ENCODE peak calls at places on chromosomes 2 and 18, in eight cellular contexts. F, G, O, M, Z, E, X and N are unnamed samples.

GRCh38 chr18:9020221-9020620 is 82.3 kb upstream of the NDUFV2 start:
- DNase-seq in M (no peak), G (no peak), O (no peak), Z (no peak), E (no peak), X (no peak), F (no peak), N (no peak)

GRCh38 chr18:9683418-9684396 is 24.4 kb upstream of the RAB31 start:
- DNase-seq in E (no peak), F (no peak), Z (no peak), O (peak), M (no peak), X (no peak), G (no peak), N (no peak)

GRCh38 chr2:219119422-219120043 is 41.1 kb downstream of the NHEJ1 start:
- DNase-seq in M (peak), O (peak), Z (no peak), F (no peak), X (no peak), G (peak), E (peak), N (peak)

GRCh38 chr2:54613794-54614257 is 109.6 kb upstream of the EML6 start:
- DNase-seq in F (no peak), O (peak), X (no peak), M (peak), G (no peak), E (no peak), Z (no peak), N (no peak)

GRCh38 chr2:231515603-231516002 is 14.6 kb downstream of the NMUR1 start:
- DNase-seq in F (no peak), Z (no peak), G (no peak), X (no peak), M (no peak), E (no peak), O (no peak), N (no peak)

GRCh38 chr2:10720983-10721343 is 467 bp upstream of the ATP6V1C2 start:
- DNase-seq in O (no peak), X (no peak), F (no peak), Z (no peak), E (peak), M (no peak), G (no peak), N (no peak)

GRCh38 chr2:215979615-215980014 is 33.7 kb downstream of the MREG start:
- DNase-seq in Z (no peak), O (no peak), F (no peak), M (no peak), E (no peak), X (no peak), G (no peak), N (no peak)

GRCh38 chr18:6591491-6591890 is 138.0 kb upstream of the ARHGAP28 start:
- DNase-seq in F (no peak), O (peak), M (no peak), Z (no peak), X (no peak), E (no peak), G (no peak), N (no peak)